ENCODE peak calls at places on chromosomes 12 and 14, in ten cellular contexts. V is heart right ventricle, W is lower lobe of right lung, L is Caco-2, X is heart left ventricle, K is body of pancreas, F is neural progenitor cell, N is PC-3, S is breast epithelium, M is ascending aorta. O is an unnamed sample.

GRCh38 chr14:35911097-35911496 is 85.0 kb downstream of the BRMS1L start:
- DNase-seq in V (no peak), W (no peak), L (no peak), X (no peak), K (no peak), F (no peak), N (no peak), S (no peak), M (no peak), O (no peak)

GRCh38 chr14:54002653-54003052 is 46.0 kb upstream of the BMP4 start:
- DNase-seq in V (no peak), W (no peak), L (no peak), X (no peak), K (no peak), F (no peak), N (no peak), S (no peak), M (no peak), O (no peak)

GRCh38 chr14:55752580-55753365 is 172.8 kb downstream of the KTN1 start:
- DNase-seq in V (no peak), W (peak; percentile 50), L (no peak), X (no peak), K (peak; percentile 71), F (peak; percentile 64), N (peak; percentile 100), S (no peak), M (no peak), O (no peak)

GRCh38 chr12:5565933-5566632 is 134.2 kb downstream of the NTF3 start:
- DNase-seq in V (no peak), W (no peak), L (no peak), X (no peak), K (no peak), F (no peak), N (no peak), S (no peak), M (no peak), O (no peak)

GRCh38 chr14:22380511-22381455 is 208.2 kb downstream of the DAD1 start:
- DNase-seq in V (no peak), W (no peak), L (no peak), X (no peak), K (no peak), F (no peak), N (peak; percentile 72), S (no peak), M (no peak), O (no peak)

GRCh38 chr12:121245951-121246350 is 36.0 kb downstream of the P2RX4 start:
- DNase-seq in V (no peak), W (no peak), L (no peak), X (no peak), K (no peak), F (no peak), N (no peak), S (no peak), M (no peak), O (no peak)

GRCh38 chr12:81610955-81611889 is 147.9 kb downstream of the PPFIA2 start:
- DNase-seq in V (no peak), W (no peak), L (peak; percentile 24), X (no peak), K (no peak), F (peak; percentile 33), N (peak; percentile 17), S (no peak), M (no peak), O (no peak)

GRCh38 chr14:66403183-66403582 is 83.0 kb upstream of the CCDC196 start:
- DNase-seq in V (no peak), W (no peak), L (peak; percentile 40), X (no peak), K (no peak), F (peak; percentile 13), N (peak; percentile 70), S (no peak), M (no peak), O (no peak)

GRCh38 chr14:105857223-105857815 is 330.9 kb downstream of the TMEM121 start:
- DNase-seq in V (peak; percentile 2), W (peak; percentile 41), L (no peak), X (peak; percentile 20), K (peak; percentile 1), F (no peak), N (no peak), S (no peak), M (no peak), O (no peak)

GRCh38 chr12:116864371-116865160 is 16.7 kb downstream of the HRK start:
- DNase-seq in V (no peak), W (no peak), L (no peak), X (no peak), K (no peak), F (no peak), N (peak; percentile 92), S (no peak), M (peak; percentile 8), O (no peak)

GRCh38 chr14:55802986-55803431 is 223.0 kb downstream of the KTN1 start:
- DNase-seq in V (no peak), W (no peak), L (no peak), X (no peak), K (no peak), F (no peak), N (peak; percentile 99), S (no peak), M (no peak), O (no peak)

DNA sequence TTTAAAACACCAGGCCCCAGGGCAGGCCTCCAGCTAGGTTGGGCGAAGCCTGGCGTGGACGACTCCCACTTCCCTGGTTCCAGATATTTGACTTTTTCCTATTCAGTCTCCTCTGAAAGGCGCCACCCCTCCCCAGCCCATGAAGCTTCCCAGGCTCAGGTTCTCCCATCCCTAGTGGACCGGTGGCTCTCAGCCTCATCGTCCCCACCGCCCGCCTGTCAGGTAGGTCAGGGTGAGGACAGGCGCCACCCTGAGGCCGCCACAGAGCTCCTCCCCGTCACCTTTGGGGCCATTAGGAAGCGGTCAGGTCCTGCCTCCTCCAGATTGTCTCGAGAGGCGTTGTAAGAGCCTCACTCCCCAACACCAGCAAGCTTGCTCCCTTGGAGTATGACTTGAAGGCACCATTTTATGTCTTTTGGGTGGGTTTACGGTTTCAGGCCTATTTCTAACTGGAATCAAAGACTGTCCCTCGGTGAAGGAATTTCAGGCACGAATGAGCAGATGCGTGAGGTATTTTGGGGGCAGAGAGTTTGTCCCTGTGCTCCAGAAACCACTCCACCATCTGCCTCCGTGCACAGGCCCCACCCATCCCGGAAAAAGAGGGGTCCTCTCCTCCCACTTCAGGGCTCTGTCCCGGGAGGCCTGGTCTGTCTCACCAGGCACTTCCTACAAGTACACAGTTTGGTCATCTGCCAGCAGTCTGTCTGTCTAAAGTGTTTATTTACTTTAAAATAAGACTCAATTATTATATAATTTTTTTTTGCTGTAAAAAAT is 55.6 kb downstream of the TSPAN9 start:
- DNase-seq in V (peak; percentile 77), W (no peak), L (no peak), X (peak; percentile 86), K (peak; percentile 31), F (no peak), N (no peak), S (no peak), M (no peak), O (no peak)
- H3K4me1 ChIP-seq in V (peaks cover 79% of the 10 kb centered on the region), W (peaks cover 57% of the 10 kb centered on the region), L (no peaks in the 10 kb centered on the region), X (peaks cover 58% of the 10 kb centered on the region), K (no peaks in the 10 kb centered on the region), F (peaks cover 13% of the 10 kb centered on the region), N (no peaks in the 10 kb centered on the region), S (peaks cover 9% of the 10 kb centered on the region), M (peaks cover 39% of the 10 kb centered on the region), O (no peaks in the 10 kb centered on the region)

GRCh38 chr12:22289250-22289649 is 45.3 kb downstream of the ST8SIA1 start:
- DNase-seq in V (no peak), W (no peak), L (no peak), X (no peak), K (peak; percentile 16), F (no peak), N (no peak), S (no peak), M (no peak), O (no peak)
- TF ChIP-seq CTCF in V (no peak), W (no peak), L (no peak), X (no peak), K (no peak), F (no peak), N (no peak), S (no peak), M (no peak), O (no peak)

GRCh38 chr12:124992874-124993567 is 424 bp upstream of the BRI3BP start:
- DNase-seq in V (no peak), W (peak; percentile 65), L (peak; percentile 89), X (no peak), K (peak; percentile 86), F (peak; percentile 85), N (peak; percentile 89), S (no peak), M (no peak), O (peak; percentile 86)

GRCh38 chr12:124998705-124999104 is 5.3 kb downstream of the BRI3BP start:
- DNase-seq in V (no peak), W (no peak), L (no peak), X (no peak), K (no peak), F (no peak), N (no peak), S (no peak), M (no peak), O (no peak)

GRCh38 chr12:124995200-124995961 is 1.9 kb downstream of the BRI3BP start:
- DNase-seq in V (no peak), W (no peak), L (no peak), X (no peak), K (no peak), F (no peak), N (no peak), S (no peak), M (no peak), O (peak; percentile 42)

GRCh38 chr12:124994435-124994975 is 1.1 kb downstream of the BRI3BP start:
- DNase-seq in V (no peak), W (no peak), L (peak; percentile 44), X (no peak), K (peak; percentile 23), F (peak; percentile 19), N (peak; percentile 27), S (no peak), M (no peak), O (peak; percentile 84)

DNA sequence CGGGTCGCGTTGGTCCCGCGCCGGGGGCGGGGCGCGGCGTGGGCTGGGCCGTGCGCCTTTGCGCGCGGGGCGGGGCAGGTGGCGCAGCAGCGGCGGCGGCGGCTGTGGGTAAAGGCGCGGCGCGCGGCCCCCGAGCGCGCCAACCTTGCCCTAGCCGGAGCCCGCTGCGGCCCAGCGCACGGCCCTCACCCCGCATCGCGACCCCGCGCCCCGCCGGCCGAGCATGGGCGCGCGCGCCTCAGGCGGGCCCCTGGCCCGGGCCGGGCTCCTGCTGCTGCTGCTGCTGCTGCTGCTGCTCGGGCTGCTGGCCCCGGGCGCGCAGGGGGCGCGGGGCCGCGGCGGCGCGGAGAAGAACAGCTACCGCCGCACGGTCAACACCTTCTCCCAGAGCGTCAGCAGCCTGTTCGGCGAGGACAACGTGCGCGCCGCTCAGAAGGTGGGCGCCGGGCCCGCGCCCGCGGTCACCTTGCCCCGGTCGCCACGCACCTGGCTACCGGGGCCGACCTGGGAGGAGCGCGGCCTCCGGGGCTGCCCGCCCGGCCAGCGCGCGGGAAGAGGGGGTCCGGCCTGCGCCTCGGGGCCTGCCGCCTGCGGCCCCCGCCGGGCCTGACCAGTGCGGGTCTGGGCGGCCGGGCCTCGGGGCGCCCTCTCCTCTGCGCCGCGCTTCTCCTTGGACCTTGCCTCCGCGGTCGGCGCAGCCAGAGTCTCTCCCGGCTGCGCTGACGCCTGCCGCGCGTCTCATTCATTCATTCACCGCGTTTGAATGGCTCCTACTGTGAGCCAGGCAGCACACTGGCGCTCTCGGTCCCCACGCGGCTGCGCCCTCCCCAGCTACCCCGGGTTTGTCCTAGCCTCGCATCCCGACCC is at the start of gene BRI3BP:
- DNase-seq in V (peak; percentile 32), W (peak; percentile 80), L (peak; percentile 76), X (peak; percentile 63), K (peak; percentile 78), F (peak; percentile 70), N (peak; percentile 70), S (no peak), M (no peak), O (peak; percentile 88)
- H3K4me3 ChIP-seq in V (peak within 1 kb of the TSS; percentile 55), W (peak within 1 kb of the TSS; percentile 65), L (peak within 1 kb of the TSS; percentile 60), X (peak within 1 kb of the TSS; percentile 63), K (peak within 1 kb of the TSS; percentile 22), F (peak within 1 kb of the TSS; percentile 78), N (peak within 1 kb of the TSS; percentile 78), S (peak within 1 kb of the TSS; percentile 90), M (peak within 1 kb of the TSS; percentile 84), O (peak within 1 kb of the TSS; percentile 63)

GRCh38 chr12:112421363-112421762 is 2.6 kb downstream of the PTPN11 start:
- DNase-seq in V (no peak), W (no peak), L (no peak), X (no peak), K (no peak), F (no peak), N (no peak), S (no peak), M (no peak), O (no peak)
- H3K4me1 ChIP-seq in V (peaks cover 49% of the 10 kb centered on the region), W (peaks cover 33% of the 10 kb centered on the region), L (peaks cover 8% of the 10 kb centered on the region), X (peaks cover 50% of the 10 kb centered on the region), K (peaks cover 41% of the 10 kb centered on the region), F (peaks cover 6% of the 10 kb centered on the region), N (peaks cover 15% of the 10 kb centered on the region), S (no peaks in the 10 kb centered on the region), M (peaks cover 43% of the 10 kb centered on the region), O (peaks cover 17% of the 10 kb centered on the region)

O was measured in mucosa of descending colon.